ENCODE peak calls at places on chromosome 1, in nine cellular contexts. P is pancreas, F is colonic mucosa, N is ovary, W is heart right ventricle, H is LNCaP clone FGC, E is uterus, B is stomach, M is IMR-90. Q is an unnamed sample.

GRCh38 chr1:218705911-218706893 is 361.1 kb downstream of the TGFB2 start:
- DNase-seq in P (no peak), F (no peak), N (peak; percentile 16), W (no peak), H (peak; percentile 58), E (no peak), B (no peak), M (peak; percentile 97), Q (peak; percentile 88)

GRCh38 chr1:15799004-15799867 is 8.2 kb downstream of the UQCRHL start:
- DNase-seq in P (peak; percentile 64), F (no peak), N (peak; percentile 67), W (peak; percentile 31), H (no peak), E (peak; percentile 68), B (peak; percentile 55), M (peak; percentile 96), Q (peak; percentile 98)

GRCh38 chr1:118326960-118327629 is 142.1 kb upstream of the SPAG17 start:
- DNase-seq in P (no peak), F (no peak), N (no peak), W (no peak), H (peak; percentile 14), E (no peak), B (no peak), M (no peak), Q (no peak)

GRCh38 chr1:207493212-207493611 is 2.7 kb upstream of the CR1 start:
- DNase-seq in P (no peak), F (no peak), N (no peak), W (no peak), H (no peak), E (no peak), B (no peak), M (no peak), Q (no peak)

GRCh38 chr1:12457771-12458170 is 160.2 kb downstream of the DHRS3 start:
- DNase-seq in P (no peak), F (no peak), N (no peak), W (no peak), H (no peak), E (peak; percentile 56), B (no peak), M (no peak), Q (peak; percentile 84)

GRCh38 chr1:209567788-209568187 is 15.7 kb upstream of the CAMK1G start:
- DNase-seq in P (no peak), F (no peak), N (no peak), W (no peak), H (no peak), E (no peak), B (no peak), M (peak; percentile 43), Q (peak; percentile 29)

GRCh38 chr1:5745776-5746610 is 246.2 kb downstream of the NPHP4 start:
- DNase-seq in P (peak; percentile 77), F (peak; percentile 47), N (peak; percentile 73), W (peak; percentile 66), H (no peak), E (peak; percentile 30), B (peak; percentile 59), M (peak; percentile 13), Q (peak; percentile 62)

GRCh38 chr1:40381268-40382109 is 8.0 kb downstream of the SMAP2 start:
- DNase-seq in P (no peak), F (no peak), N (no peak), W (no peak), H (no peak), E (no peak), B (no peak), M (no peak), Q (no peak)

GRCh38 chr1:232767381-232768074 is 37.7 kb upstream of the MAP10 start:
- DNase-seq in P (no peak), F (peak; percentile 90), N (peak; percentile 51), W (no peak), H (no peak), E (peak; percentile 71), B (peak; percentile 49), M (peak; percentile 74), Q (peak; percentile 66)

GRCh38 chr1:30880631-30881155 is 27.9 kb downstream of the SDC3 start:
- DNase-seq in P (no peak), F (no peak), N (no peak), W (no peak), H (no peak), E (no peak), B (no peak), M (no peak), Q (no peak)

GRCh38 chr1:13950637-13951036 is 250.6 kb downstream of the PRDM2 start:
- DNase-seq in P (no peak), F (no peak), N (no peak), W (no peak), H (no peak), E (no peak), B (no peak), M (no peak), Q (no peak)

GRCh38 chr1:8463144-8463927 is 145.4 kb downstream of the SLC45A1 start:
- DNase-seq in P (no peak), F (peak; percentile 62), N (peak; percentile 43), W (no peak), H (no peak), E (peak; percentile 32), B (peak; percentile 50), M (peak; percentile 89), Q (peak; percentile 85)

GRCh38 chr1:78360584-78360983 is 130.2 kb upstream of the PTGFR start:
- DNase-seq in P (no peak), F (no peak), N (no peak), W (no peak), H (no peak), E (no peak), B (no peak), M (no peak), Q (no peak)

GRCh38 chr1:228198977-228199590 is 8.8 kb upstream of the OBSCN start:
- DNase-seq in P (no peak), F (no peak), N (no peak), W (no peak), H (no peak), E (no peak), B (no peak), M (peak; percentile 20), Q (no peak)

GRCh38 chr1:6962390-6962955 is 177.2 kb downstream of the CAMTA1 start:
- DNase-seq in P (peak; percentile 57), F (peak; percentile 88), N (peak; percentile 47), W (peak; percentile 52), H (no peak), E (peak; percentile 48), B (peak; percentile 31), M (no peak), Q (no peak)

GRCh38 chr1:41995441-41996130 is 76.9 kb upstream of the HIVEP3 start:
- DNase-seq in P (no peak), F (no peak), N (no peak), W (no peak), H (no peak), E (no peak), B (no peak), M (no peak), Q (no peak)

DNA sequence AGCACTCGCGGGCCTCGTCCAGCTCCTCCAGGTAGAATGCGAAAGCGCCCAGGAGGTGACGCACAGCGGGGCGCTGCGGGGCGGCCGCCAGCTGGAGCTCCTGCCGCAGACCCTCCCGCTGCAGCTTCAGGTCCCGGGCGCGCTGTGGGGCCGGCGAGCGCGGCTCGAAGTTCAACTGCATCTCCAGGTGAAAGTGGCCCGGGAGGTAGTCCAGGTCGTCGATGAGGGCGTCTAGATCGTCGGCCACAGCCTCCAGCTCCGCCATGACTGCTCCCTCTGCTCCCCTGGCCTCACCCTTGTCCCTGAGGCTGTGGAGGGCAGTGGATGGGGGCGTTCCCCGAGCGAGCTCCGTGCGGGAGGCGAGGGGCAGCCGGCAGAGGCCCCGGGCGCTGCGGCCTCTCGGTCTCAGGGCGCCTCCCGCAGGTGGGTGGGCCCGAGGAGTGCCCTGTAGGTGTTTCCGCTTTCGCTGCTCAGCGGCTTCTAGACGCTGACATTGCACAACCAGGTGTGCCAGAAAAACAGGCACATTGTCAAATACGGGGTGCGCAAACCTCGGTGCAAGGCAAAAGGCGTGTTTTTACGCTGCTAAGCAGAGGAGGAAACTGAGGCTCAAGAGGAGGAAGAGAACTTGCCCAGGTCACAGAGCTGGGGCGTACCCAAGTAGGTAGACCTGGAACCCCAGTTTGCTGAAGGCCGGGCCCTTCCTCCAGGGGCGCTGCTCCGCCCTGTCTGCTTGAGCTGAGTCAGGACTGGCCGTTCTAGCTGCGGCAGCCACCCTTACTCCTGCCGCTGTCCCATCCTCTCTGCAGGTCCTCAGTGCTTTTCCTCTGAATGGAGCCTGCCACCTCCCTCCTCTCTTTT is at the start of gene TTC22:
- DNase-seq in P (peak; percentile 76), F (peak; percentile 89), N (peak; percentile 34), W (no peak), H (no peak), E (peak; percentile 24), B (peak; percentile 83), M (no peak), Q (peak; percentile 12)
- H3K4me3 ChIP-seq in P (peak within 1 kb of the TSS; percentile 68), F (peak within 1 kb of the TSS; percentile 67), N (peak within 1 kb of the TSS; percentile 38), W (peak within 1 kb of the TSS; percentile 41), H (no peak within 1 kb of the TSS), E (peak within 1 kb of the TSS; percentile 14), B (peak within 1 kb of the TSS; percentile 60), M (no peak within 1 kb of the TSS), Q (peak within 1 kb of the TSS; percentile 13)

GRCh38 chr1:10888289-10888688 is 91.8 kb upstream of the CASZ1 start:
- DNase-seq in P (no peak), F (no peak), N (no peak), W (no peak), H (no peak), E (no peak), B (no peak), M (no peak), Q (no peak)
- TF ChIP-seq CTCF in P (no peak), F (no peak), N (no peak), W (no peak), H (no peak), E (no peak), B (no peak), M (no peak), Q (no peak)

DNA sequence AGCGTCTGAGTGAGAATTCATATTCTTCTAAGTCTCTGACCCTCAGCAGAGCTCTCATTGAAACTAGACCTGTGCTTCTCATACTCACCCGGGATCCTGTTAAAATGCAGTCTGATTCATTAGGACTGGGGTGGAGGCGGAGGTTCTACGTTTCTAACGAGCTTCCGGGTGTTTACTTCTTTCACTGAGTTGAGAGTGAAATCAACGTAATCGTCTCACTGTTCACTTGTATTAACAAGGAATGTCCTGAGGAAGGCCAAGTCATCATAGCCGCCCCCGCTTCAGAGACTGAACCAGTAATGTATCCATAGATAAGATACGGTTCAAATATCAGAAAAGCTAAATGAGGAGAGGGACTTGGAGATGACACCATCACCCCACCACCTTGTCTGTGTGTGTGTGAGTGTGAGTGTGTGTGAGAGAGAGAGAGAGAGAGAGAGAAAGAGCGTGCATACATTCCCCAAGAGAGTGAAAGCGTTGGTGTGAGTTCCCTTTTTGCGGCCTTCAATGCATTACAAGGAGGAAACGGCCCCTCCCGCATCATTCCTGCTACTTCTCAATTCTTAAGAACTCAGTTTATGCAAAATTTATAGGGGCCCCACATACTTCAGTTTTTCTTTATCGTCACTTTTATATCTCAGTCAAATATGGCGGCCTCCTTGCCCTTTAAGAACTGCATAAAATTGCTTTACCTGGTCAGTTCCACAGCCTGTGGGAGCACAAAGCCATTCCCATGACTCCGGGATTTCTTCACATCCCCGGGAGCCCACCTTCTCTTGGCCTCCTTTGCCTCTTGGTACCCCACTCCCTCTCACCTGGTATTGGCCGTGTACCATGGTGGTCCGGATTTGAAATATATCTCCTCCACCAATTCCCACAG is 19.8 kb downstream of the KMO start:
- DNase-seq in P (no peak), F (no peak), N (no peak), W (no peak), H (no peak), E (no peak), B (no peak), M (peak; percentile 10), Q (peak; percentile 6)
- H3K4me3 ChIP-seq in P (no peak overlapping the region), F (no peak overlapping the region), N (no peak overlapping the region), W (no peak overlapping the region), H (no peak overlapping the region), E (no peak overlapping the region), B (no peak overlapping the region), M (no peak overlapping the region), Q (no peak overlapping the region)

GRCh38 chr1:97668945-97669344 is 251.9 kb downstream of the DPYD start:
- DNase-seq in P (no peak), F (no peak), N (no peak), W (no peak), H (no peak), E (no peak), B (no peak), M (peak; percentile 61), Q (peak; percentile 73)
- TF ChIP-seq CTCF in P (no peak), F (no peak), N (no peak), W (peak; percentile 20), H (peak; percentile 42), E (no peak), B (no peak), M (peak; percentile 27), Q (no peak)

Q was measured in cardiac fibroblast.